ENCODE peak calls at places on chromosomes 11 and 22, in seven cellular contexts. C, M, Z, F, A, O and X are unnamed samples.

GRCh38 chr11:131418214-131418613 is 47.8 kb downstream of the NTM start:
- DNase-seq in F (no peak), C (no peak), O (no peak), Z (no peak), A (no peak), M (no peak), X (no peak)

GRCh38 chr11:71114124-71114851 is 138.1 kb downstream of the SHANK2 start:
- DNase-seq in F (no peak), Z (no peak), M (no peak), A (no peak), C (no peak), O (no peak), X (no peak)

GRCh38 chr11:69210660-69211035 is 54.9 kb downstream of the SMIM38 start:
- DNase-seq in O (no peak), A (no peak), Z (no peak), M (no peak), F (no peak), C (no peak), X (no peak)

GRCh38 chr22:24166811-24167210 is 14.5 kb upstream of the SUSD2 start:
- DNase-seq in A (no peak), C (no peak), F (no peak), O (no peak), Z (no peak), M (no peak), X (no peak)

GRCh38 chr11:101334581-101334980 is 205.0 kb upstream of the PGR start:
- DNase-seq in O (no peak), F (no peak), M (no peak), C (no peak), Z (no peak), A (no peak), X (no peak)

GRCh38 chr11:103683581-103683980 is 352.9 kb upstream of the DDI1 start:
- DNase-seq in A (no peak), M (no peak), F (no peak), Z (no peak), C (no peak), O (no peak), X (no peak)

GRCh38 chr11:126765196-126765595 is 235.4 kb downstream of the KIRREL3 start:
- DNase-seq in A (no peak), O (no peak), Z (no peak), M (no peak), F (no peak), C (no peak), X (no peak)

GRCh38 chr22:47474464-47474863 is 712.0 kb downstream of the TBC1D22A start:
- DNase-seq in Z (no peak), F (no peak), C (no peak), M (no peak), A (no peak), O (no peak), X (no peak)

GRCh38 chr11:79285756-79286155 is 155.1 kb downstream of the TENM4 start:
- DNase-seq in C (no peak), A (no peak), F (no peak), O (no peak), Z (no peak), M (no peak), X (no peak)

GRCh38 chr11:64164392-64165312 is 1.3 kb downstream of the MACROD1 start:
- DNase-seq in A (no peak), F (no peak), Z (no peak), C (no peak), M (peak), O (no peak), X (no peak)
- TF ChIP-seq TAF1 in A (no peak), F (no peak), Z (peak), C (no peak), M (peak), O (no peak), X (no peak)

GRCh38 chr11:17528906-17529813 is 15.1 kb downstream of the USH1C start:
- DNase-seq in C (no peak), O (no peak), A (no peak), M (no peak), Z (no peak), F (no peak), X (no peak)
- TF ChIP-seq TAF1 in C (no peak), O (no peak), A (no peak), M (no peak), Z (no peak), F (no peak), X (no peak)

GRCh38 chr22:32353840-32354239 is 3.8 kb upstream of the RFPL3 start:
- DNase-seq in A (no peak), O (no peak), Z (no peak), F (no peak), C (no peak), M (no peak), X (no peak)

GRCh38 chr22:32353292-32353691 is 4.4 kb upstream of the RFPL3 start:
- DNase-seq in Z (no peak), O (no peak), C (no peak), F (no peak), A (no peak), M (no peak), X (no peak)

GRCh38 chr22:32352681-32353080 is 5.0 kb upstream of the RFPL3 start:
- DNase-seq in O (no peak), A (no peak), M (no peak), C (no peak), F (no peak), Z (no peak), X (no peak)

GRCh38 chr22:32355760-32356159 is 1.9 kb upstream of the RFPL3 start:
- DNase-seq in F (no peak), M (peak), O (no peak), C (no peak), Z (no peak), A (no peak), X (no peak)

DNA sequence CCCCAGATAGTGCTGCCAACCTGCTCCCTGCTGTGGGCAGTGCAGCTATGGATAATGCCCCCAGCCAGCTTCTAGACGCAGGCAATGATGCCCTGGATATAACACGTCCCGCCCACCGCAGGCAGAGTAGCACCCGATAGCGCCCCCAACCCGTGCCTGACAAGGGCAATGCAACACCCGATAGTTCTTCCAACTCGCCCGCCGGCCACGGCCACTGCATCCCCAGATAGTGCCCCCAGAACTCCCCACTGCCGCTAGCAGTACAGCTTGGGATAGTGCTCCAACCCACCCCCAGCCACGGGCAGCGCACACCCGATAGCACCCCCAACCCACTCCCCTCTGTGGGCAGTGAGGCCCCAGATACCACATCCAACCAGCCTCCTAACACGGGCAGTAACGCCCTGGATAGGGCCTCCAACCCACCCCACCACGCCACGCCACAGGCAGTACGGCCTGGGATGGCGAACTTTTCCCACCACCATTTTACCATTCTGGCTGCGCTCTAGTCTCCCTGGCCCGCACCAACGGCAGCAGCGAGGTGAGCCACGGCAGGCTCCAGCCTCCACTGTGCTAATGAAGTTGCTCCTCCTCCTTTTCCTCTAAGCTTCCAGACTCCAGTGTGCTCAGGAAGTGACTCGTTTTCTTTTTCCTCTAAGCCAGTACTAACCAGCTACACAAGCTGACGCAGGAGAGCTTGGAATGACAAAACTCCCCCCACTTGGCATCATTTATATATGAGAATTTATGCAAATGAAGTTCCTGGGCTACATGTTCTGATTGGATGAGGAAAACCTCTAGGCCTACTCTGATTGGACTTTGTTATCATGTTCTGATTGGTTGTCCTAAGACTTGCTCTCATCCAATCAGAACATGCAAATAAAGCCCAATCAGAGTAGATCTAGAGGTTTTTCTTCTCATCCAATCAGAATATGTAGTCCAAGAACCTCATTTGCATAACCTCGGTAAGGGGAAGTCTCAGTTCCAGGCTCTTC is 3.0 kb upstream of the RFPL3 start:
- DNase-seq in F (no peak), Z (no peak), O (no peak), M (no peak), C (no peak), A (no peak), X (no peak)
- TF ChIP-seq TAF1 in F (no peak), Z (no peak), O (no peak), M (no peak), C (no peak), A (no peak), X (no peak)

GRCh38 chr22:30313527-30314385 is 13.0 kb downstream of the TBC1D10A start:
- DNase-seq in O (no peak), C (no peak), F (no peak), Z (no peak), M (no peak), A (peak), X (no peak)

GRCh38 chr22:30317778-30318177 is 9.0 kb downstream of the TBC1D10A start:
- DNase-seq in M (no peak), C (no peak), Z (no peak), A (no peak), O (no peak), F (no peak), X (no peak)

GRCh38 chr22:30312053-30312452 is 14.7 kb downstream of the TBC1D10A start:
- DNase-seq in Z (no peak), M (no peak), O (no peak), C (no peak), F (no peak), A (no peak), X (no peak)

GRCh38 chr22:30315962-30316576 is 10.7 kb downstream of the TBC1D10A start:
- DNase-seq in C (no peak), A (no peak), M (no peak), Z (no peak), O (no peak), F (no peak), X (no peak)

GRCh38 chr22:30314918-30315317 is 11.8 kb downstream of the TBC1D10A start:
- DNase-seq in C (peak), M (no peak), Z (no peak), O (peak), A (no peak), F (peak), X (no peak)
- TF ChIP-seq TAF1 in C (no peak), M (no peak), Z (no peak), O (no peak), A (no peak), F (no peak), X (no peak)

GRCh38 chr11:44340656-44341055 is 30.7 kb upstream of the ALX4 start:
- DNase-seq in A (no peak), M (no peak), Z (no peak), C (no peak), O (no peak), F (no peak), X (no peak)

GRCh38 chr11:44338721-44339529 is 29.0 kb upstream of the ALX4 start:
- DNase-seq in O (no peak), A (no peak), M (no peak), F (no peak), C (no peak), Z (no peak), X (no peak)

GRCh38 chr11:44339530-44339883 is 29.6 kb upstream of the ALX4 start:
- DNase-seq in F (no peak), Z (no peak), M (no peak), C (no peak), A (no peak), O (no peak), X (no peak)

GRCh38 chr11:44335052-44335894 is 25.3 kb upstream of the ALX4 start:
- DNase-seq in A (no peak), C (no peak), F (no peak), M (no peak), O (no peak), Z (no peak), X (no peak)

DNA sequence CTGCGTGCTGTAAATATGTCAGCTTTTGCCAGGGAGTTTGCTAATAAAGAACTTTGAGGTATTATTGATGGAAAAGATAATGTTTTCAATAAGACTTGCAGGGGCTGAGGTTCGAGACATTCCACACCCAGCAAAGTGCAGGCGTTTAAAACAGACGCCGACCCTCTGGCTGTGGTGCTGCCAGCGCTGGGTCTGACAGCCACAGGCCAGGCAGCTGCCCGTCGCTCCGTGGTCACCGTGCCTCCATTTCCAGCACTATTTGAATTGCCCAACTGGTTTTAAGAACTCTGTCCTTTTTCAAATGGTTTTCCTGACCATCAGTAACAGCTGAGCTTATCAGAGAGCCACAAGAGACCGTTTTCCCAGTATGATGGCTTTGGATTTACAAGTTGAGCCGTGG is 28.1 kb upstream of the ALX4 start:
- DNase-seq in M (no peak), F (no peak), C (no peak), O (no peak), A (no peak), Z (no peak), X (no peak)
- TF ChIP-seq TAF1 in M (no peak), F (no peak), C (no peak), O (no peak), A (no peak), Z (no peak), X (no peak)

DNA sequence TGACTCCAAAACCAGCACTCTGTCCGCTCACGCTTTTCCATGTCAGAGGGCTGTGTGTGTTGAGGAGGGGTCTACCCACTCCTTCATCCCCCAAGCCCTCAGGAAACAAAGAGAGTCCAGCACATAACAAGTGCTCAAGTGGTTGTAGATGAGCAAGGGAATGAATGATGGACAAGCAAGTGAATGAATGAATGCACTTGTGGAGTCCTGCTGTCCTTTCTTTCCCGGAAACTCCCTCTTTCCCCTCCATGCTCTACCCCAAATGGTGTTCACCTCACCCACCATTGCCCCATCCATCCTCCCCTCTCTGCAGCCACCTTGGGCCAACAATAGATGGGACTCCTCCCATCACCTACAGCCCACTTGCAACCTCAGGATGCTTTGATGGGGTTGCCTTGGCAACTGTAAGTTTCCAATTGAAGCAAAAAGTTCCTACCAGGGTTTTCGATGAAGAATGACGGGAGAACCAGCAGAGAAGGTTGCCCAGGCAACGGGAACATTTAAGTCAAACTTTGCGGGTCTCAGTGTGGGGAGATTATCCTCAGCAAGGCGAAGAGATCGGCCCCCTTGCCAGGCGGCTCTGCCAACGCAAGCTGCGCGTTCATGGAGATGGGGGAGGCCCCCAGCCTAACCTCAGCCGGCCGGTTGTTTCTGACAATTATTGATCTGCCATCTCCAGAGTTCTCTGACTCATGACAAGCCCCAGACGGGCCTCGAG is 51.0 kb downstream of the MCM5 start:
- DNase-seq in M (no peak), C (no peak), Z (no peak), F (no peak), A (no peak), O (no peak), X (no peak)
- TF ChIP-seq TAF1 in M (no peak), C (no peak), Z (no peak), F (no peak), A (no peak), O (no peak), X (no peak)

GRCh38 chr22:27311666-27312566 is 489.6 kb downstream of the MN1 start:
- DNase-seq in Z (no peak), A (no peak), O (no peak), F (no peak), C (no peak), M (no peak), X (no peak)
- TF ChIP-seq TAF1 in Z (no peak), A (no peak), O (no peak), F (no peak), C (no peak), M (no peak), X (no peak)

DNA sequence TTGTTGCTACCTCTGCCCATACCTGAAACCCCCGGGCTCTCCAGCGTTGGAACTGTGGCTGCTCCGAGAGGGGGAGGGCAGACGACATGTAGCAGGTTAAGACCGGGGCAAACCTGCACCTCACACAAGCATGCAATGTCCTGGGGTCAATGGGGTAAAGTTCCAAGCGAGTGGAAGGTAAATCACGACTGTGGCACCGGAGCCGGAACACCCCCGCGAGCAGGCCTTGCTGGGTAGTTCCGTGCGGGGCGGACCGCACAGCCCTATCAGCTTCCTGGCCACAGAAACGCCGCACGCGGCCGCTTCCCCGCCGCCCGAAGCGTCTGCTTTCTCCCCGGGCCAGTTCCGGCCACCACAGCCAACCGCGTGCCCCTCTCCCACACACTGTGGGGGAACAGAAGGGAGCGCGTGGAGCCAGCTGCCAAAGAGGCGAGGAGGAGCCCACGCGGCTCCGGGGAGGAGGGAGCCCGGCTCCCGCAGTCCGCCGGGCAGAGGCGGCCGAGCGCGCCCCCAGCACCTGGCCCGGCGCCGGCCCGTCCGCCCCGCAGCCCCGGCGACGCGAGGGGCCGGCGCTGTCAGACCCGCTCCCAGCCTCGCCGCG is 1.6 kb downstream of the SPTBN2 start:
- DNase-seq in F (no peak), Z (no peak), C (peak), A (peak), O (no peak), M (no peak), X (peak)
- TF ChIP-seq TAF1 in F (no peak), Z (peak), C (no peak), A (peak), O (no peak), M (no peak), X (no peak)